ENCODE peak calls at places on chromosomes 11 and 22, in four cellular contexts. J is AG10803, L is bronchial epithelial cell, K is GM20000. X is an unnamed sample.

GRCh38 chr11:12599408-12600143 is 74.6 kb upstream of the TEAD1 start:
- DNase-seq in J (no peak), L (peak; percentile 15), K (peak; percentile 47), X (peak; percentile 57)

GRCh38 chr11:124256076-124256475 is at the start of gene OR8G5:
- DNase-seq in J (no peak), L (no peak), K (no peak), X (no peak)

GRCh38 chr11:130159657-130160459 is at the start of gene ST14:
- DNase-seq in J (no peak), L (peak; percentile 50), K (peak; percentile 74), X (peak; percentile 70)

GRCh38 chr11:105719073-105719846 is 109.4 kb downstream of the GRIA4 start:
- DNase-seq in J (no peak), L (peak; percentile 87), K (peak; percentile 8), X (peak; percentile 3)

GRCh38 chr22:27094633-27095308 is 437.4 kb downstream of the MIAT start:
- DNase-seq in J (peak; percentile 93), L (no peak), K (no peak), X (no peak)

GRCh38 chr11:112280268-112281126 is 19.8 kb upstream of the PLET1 start:
- DNase-seq in J (peak; percentile 80), L (peak; percentile 79), K (peak; percentile 82), X (peak; percentile 82)

GRCh38 chr11:119027561-119028345 is 2.9 kb downstream of the SLC37A4 start:
- DNase-seq in J (no peak), L (no peak), K (no peak), X (no peak)

GRCh38 chr11:76523147-76523546 is 78.3 kb downstream of the EMSY start:
- DNase-seq in J (no peak), L (no peak), K (no peak), X (no peak)

GRCh38 chr22:28711341-28711740 is 30.3 kb downstream of the CHEK2 start:
- DNase-seq in J (no peak), L (no peak), K (no peak), X (no peak)

GRCh38 chr11:109644158-109644557 is 222.2 kb downstream of the C11orf87 start:
- DNase-seq in J (peak; percentile 9), L (no peak), K (no peak), X (no peak)

GRCh38 chr11:1073851-1074243 is 827 bp upstream of the MUC2 start:
- DNase-seq in J (no peak), L (no peak), K (no peak), X (no peak)

GRCh38 chr22:41092023-41092817 is at the start of gene EP300:
- DNase-seq in J (peak; percentile 82), L (peak; percentile 50), K (peak; percentile 91), X (peak; percentile 85)

GRCh38 chr22:43244803-43245527 is 58.0 kb upstream of the TTLL12 start:
- DNase-seq in J (no peak), L (no peak), K (no peak), X (no peak)

GRCh38 chr11:64357904-64358535 is 942 bp upstream of the RPS6KA4 start:
- DNase-seq in J (no peak), L (peak; percentile 83), K (peak; percentile 44), X (no peak)

GRCh38 chr22:39244496-39245129 is at the start of gene PDGFB:
- DNase-seq in J (no peak), L (no peak), K (no peak), X (no peak)

GRCh38 chr11:78370406-78371172 is 47.0 kb downstream of the GAB2 start:
- DNase-seq in J (peak; percentile 26), L (no peak), K (no peak), X (no peak)

GRCh38 chr22:36359172-36359973 is 28.4 kb downstream of the MYH9 start:
- DNase-seq in J (no peak), L (no peak), K (peak; percentile 74), X (peak; percentile 73)

GRCh38 chr22:41517172-41518047 is 26.9 kb downstream of the POLR3H start:
- DNase-seq in J (peak; percentile 53), L (peak; percentile 74), K (peak; percentile 59), X (peak; percentile 68)

GRCh38 chr22:32325811-32326237 is 31.8 kb upstream of the RFPL3 start:
- DNase-seq in J (no peak), L (no peak), K (no peak), X (no peak)

GRCh38 chr11:6757373-6757967 is 14.3 kb downstream of the OR2AG2 start:
- DNase-seq in J (peak; percentile 54), L (peak; percentile 55), K (peak; percentile 46), X (peak; percentile 34)

GRCh38 chr22:20554824-20555223 is 47.4 kb downstream of the MED15 start:
- DNase-seq in J (no peak), L (no peak), K (no peak), X (no peak)

GRCh38 chr11:18698341-18699268 is at the start of gene TMEM86A:
- DNase-seq in J (peak; percentile 65), L (peak; percentile 56), K (peak; percentile 96), X (peak; percentile 94)

GRCh38 chr11:44453213-44453612 is 112.2 kb upstream of the CD82 start:
- DNase-seq in J (no peak), L (no peak), K (no peak), X (no peak)

GRCh38 chr11:122108192-122108799 is 7.7 kb downstream of the BLID start:
- DNase-seq in J (no peak), L (peak; percentile 44), K (peak; percentile 9), X (no peak)

GRCh38 chr11:76558891-76559290 is 111.7 kb downstream of the LRRC32 start:
- DNase-seq in J (no peak), L (no peak), K (no peak), X (no peak)

GRCh38 chr11:100817620-100818019 is 130.5 kb downstream of the ARHGAP42 start:
- DNase-seq in J (no peak), L (no peak), K (no peak), X (no peak)

GRCh38 chr11:36243641-36244040 is 45.6 kb downstream of the COMMD9 start:
- DNase-seq in J (no peak), L (no peak), K (no peak), X (no peak)

GRCh38 chr11:60970890-60971289 is 590 bp upstream of the CD6 start:
- DNase-seq in J (no peak), L (no peak), K (no peak), X (no peak)